ENCODE peak calls at places on chromosomes 11 and 22, in six cellular contexts. K, A, C, Z, Q and I are unnamed samples.

GRCh38 chr11:54930930-54931329 is 224.3 kb downstream of the OR4A5 start:
- DNase-seq in K (no peak), A (no peak), C (no peak), Z (no peak), Q (no peak), I (peak; percentile 3)

GRCh38 chr11:134283461-134284230 is 7.5 kb downstream of the GLB1L3 start:
- DNase-seq in K (no peak), A (no peak), C (no peak), Z (no peak), Q (no peak), I (no peak)

GRCh38 chr11:64275841-64276240 is 8.6 kb downstream of the BAD start:
- DNase-seq in K (no peak), A (no peak), C (no peak), Z (no peak), Q (no peak), I (no peak)

GRCh38 chr22:33126881-33127280 is 68.7 kb upstream of the SYN3 start:
- DNase-seq in K (no peak), A (peak; percentile 38), C (no peak), Z (no peak), Q (peak; percentile 28), I (no peak)

GRCh38 chr11:77660947-77661346 is 23.4 kb upstream of the CLNS1A start:
- DNase-seq in K (no peak), A (no peak), C (no peak), Z (no peak), Q (no peak), I (no peak)

GRCh38 chr11:75827562-75827961 is 12.6 kb downstream of the UVRAG start:
- DNase-seq in K (no peak), A (no peak), C (no peak), Z (no peak), Q (no peak), I (no peak)

GRCh38 chr22:42304021-42304790 is 33.8 kb upstream of the TCF20 start:
- DNase-seq in K (no peak), A (no peak), C (no peak), Z (no peak), Q (peak; percentile 93), I (no peak)

GRCh38 chr11:20355221-20356219 is 8.0 kb upstream of the HTATIP2 start:
- DNase-seq in K (no peak), A (peak; percentile 42), C (peak; percentile 60), Z (no peak), Q (peak; percentile 64), I (peak; percentile 27)

GRCh38 chr11:62143727-62144126 is 19.9 kb downstream of the INCENP start:
- DNase-seq in K (no peak), A (peak; percentile 22), C (no peak), Z (no peak), Q (no peak), I (no peak)

GRCh38 chr11:115408036-115408911 is 95.9 kb downstream of the CADM1 start:
- DNase-seq in K (no peak), A (no peak), C (no peak), Z (no peak), Q (no peak), I (peak; percentile 8)

GRCh38 chr22:27988704-27989103 is 69.6 kb upstream of the PITPNB start:
- DNase-seq in K (no peak), A (peak; percentile 15), C (no peak), Z (no peak), Q (no peak), I (no peak)

GRCh38 chr11:1877211-1878133 is 14.2 kb downstream of the PRR33 start:
- DNase-seq in K (no peak), A (no peak), C (peak; percentile 35), Z (no peak), Q (no peak), I (peak; percentile 65)

GRCh38 chr11:93225642-93226041 is 27.9 kb upstream of the SLC36A4 start:
- DNase-seq in K (no peak), A (no peak), C (no peak), Z (no peak), Q (no peak), I (no peak)

DNA sequence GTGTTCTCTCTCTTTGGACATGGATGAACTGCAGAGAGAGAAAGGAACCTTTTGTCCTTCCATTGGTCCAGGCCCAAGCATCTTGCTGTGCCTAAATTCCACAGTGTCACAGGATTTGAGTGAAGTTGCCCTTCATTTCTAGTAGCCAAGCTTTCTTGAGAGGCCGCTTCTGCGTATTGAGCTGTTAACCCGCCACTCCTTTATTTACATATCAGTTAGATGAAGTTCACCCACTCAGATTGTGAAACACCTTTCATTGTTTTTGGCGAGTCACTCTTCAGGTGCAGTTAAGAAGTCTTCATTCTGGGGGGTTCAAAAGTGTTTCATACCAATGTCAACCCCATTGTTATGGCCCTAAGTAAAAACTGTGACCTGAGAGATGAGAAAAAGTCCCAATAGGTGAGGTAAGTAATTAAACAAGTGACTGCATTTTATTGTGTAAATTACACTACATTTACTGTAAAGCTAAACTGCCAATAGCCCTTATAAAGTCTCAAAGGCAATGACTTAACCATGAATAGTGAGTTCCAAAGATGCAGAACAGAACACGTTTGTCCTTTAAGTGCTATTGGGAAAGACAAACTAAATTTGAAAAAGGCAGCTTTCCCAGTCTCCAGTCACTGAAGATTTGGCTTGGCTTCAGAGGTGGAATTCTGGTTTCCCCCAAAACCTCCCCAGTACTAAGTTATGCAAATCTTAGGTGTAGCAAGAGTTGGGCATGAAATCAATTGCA is 61.0 kb downstream of the APIP start:
- DNase-seq in K (peak; percentile 7), A (no peak), C (no peak), Z (peak; percentile 57), Q (no peak), I (no peak)
- H3K27ac ChIP-seq in K (no peak overlapping the region), A (no peak overlapping the region), C (no peak overlapping the region), Z (peak overlapping the region; percentile 66), Q (no peak overlapping the region), I (no peak overlapping the region)

GRCh38 chr11:130866831-130867230 is 49.4 kb downstream of the SNX19 start:
- DNase-seq in K (no peak), A (no peak), C (no peak), Z (no peak), Q (no peak), I (no peak)
- H3K27ac ChIP-seq in K (no peak overlapping the region), A (no peak overlapping the region), C (no peak overlapping the region), Z (no peak overlapping the region), Q (no peak overlapping the region), I (no peak overlapping the region)

GRCh38 chr22:46513908-46514550 is 23.4 kb downstream of the CELSR1 start:
- DNase-seq in K (no peak), A (no peak), C (no peak), Z (no peak), Q (no peak), I (no peak)
- H3K27ac ChIP-seq in K (no peak overlapping the region), A (no peak overlapping the region), C (no peak overlapping the region), Z (no peak overlapping the region), Q (no peak overlapping the region), I (no peak overlapping the region)

DNA sequence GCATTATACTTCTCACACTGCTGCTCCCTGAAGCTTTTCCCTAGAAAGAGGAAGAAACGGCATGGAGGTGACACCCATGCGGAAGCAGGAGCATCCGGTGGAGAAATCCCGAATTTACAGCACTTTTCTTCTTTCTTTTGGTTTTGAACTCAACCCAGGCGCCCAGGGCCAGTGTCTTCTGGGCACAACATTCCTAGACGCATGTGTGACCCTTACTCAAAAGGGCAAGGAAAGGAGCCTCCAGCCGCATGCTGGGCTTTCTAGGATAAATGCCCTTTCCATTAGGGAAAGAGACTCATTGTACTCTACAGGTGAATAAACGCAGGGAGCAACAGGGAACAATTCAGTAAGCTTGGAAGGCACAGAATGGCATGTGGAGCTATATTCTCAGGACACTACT is 19.5 kb downstream of the ADAMTS8 start:
- DNase-seq in K (no peak), A (no peak), C (no peak), Z (no peak), Q (no peak), I (no peak)
- H3K27ac ChIP-seq in K (no peak overlapping the region), A (no peak overlapping the region), C (no peak overlapping the region), Z (no peak overlapping the region), Q (no peak overlapping the region), I (no peak overlapping the region)

GRCh38 chr11:104352036-104352435 is 188.1 kb upstream of the PDGFD start:
- DNase-seq in K (no peak), A (no peak), C (no peak), Z (no peak), Q (no peak), I (no peak)
- H3K27ac ChIP-seq in K (no peak overlapping the region), A (no peak overlapping the region), C (no peak overlapping the region), Z (no peak overlapping the region), Q (no peak overlapping the region), I (no peak overlapping the region)

DNA sequence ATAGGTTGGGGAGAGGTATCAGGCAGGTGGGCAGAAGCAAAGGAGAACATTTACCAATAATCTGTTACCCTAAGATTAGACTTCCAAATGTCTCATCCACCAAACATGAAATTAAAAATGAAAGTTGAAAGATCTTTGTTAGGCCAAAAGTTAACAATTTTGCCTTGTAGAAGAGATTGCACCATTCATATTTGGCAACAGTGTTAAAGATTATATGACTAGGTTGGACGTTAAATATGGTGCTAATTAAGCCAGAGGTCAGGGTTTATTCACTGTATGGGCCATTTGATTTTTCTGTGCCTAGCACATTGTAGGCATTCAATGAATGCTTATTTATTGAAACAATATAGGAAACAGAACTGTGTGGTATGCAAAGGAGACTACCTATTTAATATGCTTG is 126.1 kb upstream of the SLC5A12 start:
- DNase-seq in K (no peak), A (no peak), C (no peak), Z (no peak), Q (no peak), I (no peak)
- H3K27ac ChIP-seq in K (peak overlapping the region; percentile 62), A (no peak overlapping the region), C (no peak overlapping the region), Z (peak overlapping the region; percentile 61), Q (no peak overlapping the region), I (no peak overlapping the region)